ENCODE peak calls at places on chromosomes 2 and 18, in four cellular contexts. N, H, K and M are unnamed samples.

GRCh38 chr18:60549338-60549960 is 176.9 kb upstream of the MC4R start:
- DNase-seq in K (no peak), N (no peak), H (peak; percentile 1), M (no peak)

GRCh38 chr2:178819992-178820391 is 12.8 kb upstream of the TTN start:
- DNase-seq in H (no peak), K (no peak), N (no peak), M (no peak)

GRCh38 chr2:27569398-27569797 is 13.4 kb upstream of the ZNF512 start:
- DNase-seq in N (no peak), K (no peak), H (no peak), M (no peak)

GRCh38 chr2:102144128-102144527 is 1.6 kb downstream of the IL1R1 start:
- DNase-seq in H (no peak), N (no peak), K (no peak), M (no peak)

GRCh38 chr2:47945036-47945781 is 38.9 kb upstream of the FBXO11 start:
- DNase-seq in K (no peak), H (no peak), N (no peak), M (no peak)

GRCh38 chr2:241775223-241776177 is 1.1 kb upstream of the GAL3ST2 start:
- DNase-seq in N (peak; percentile 26), H (no peak), K (no peak), M (no peak)

GRCh38 chr2:156947261-156947660 is 310.2 kb upstream of the GALNT5 start:
- DNase-seq in K (no peak), H (no peak), N (no peak), M (no peak)

GRCh38 chr18:75267643-75268184 is 57.1 kb downstream of the TSHZ1 start:
- DNase-seq in K (no peak), H (no peak), N (no peak), M (no peak)

GRCh38 chr2:147649288-147649687 is 195.5 kb upstream of the ACVR2A start:
- DNase-seq in H (no peak), N (no peak), K (no peak), M (no peak)

GRCh38 chr2:12381543-12382323 is 335.0 kb upstream of the TRIB2 start:
- DNase-seq in K (peak; percentile 38), N (no peak), H (no peak), M (no peak)

GRCh38 chr2:138827426-138828054 is 47.4 kb upstream of the NXPH2 start:
- DNase-seq in N (no peak), K (peak; percentile 42), H (peak; percentile 30), M (peak; percentile 53)

GRCh38 chr2:156892449-156893335 is 364.8 kb upstream of the GALNT5 start:
- DNase-seq in H (peak; percentile 4), N (no peak), K (no peak), M (peak; percentile 46)

GRCh38 chr2:237980751-237981150 is 13.9 kb downstream of the UBE2F start:
- DNase-seq in K (no peak), N (no peak), H (no peak), M (no peak)

GRCh38 chr2:176105078-176105726 is 1.9 kb upstream of the HOXD11 start:
- DNase-seq in K (peak; percentile 51), N (no peak), H (no peak), M (no peak)

GRCh38 chr2:86675611-86676015 is 44.5 kb upstream of the RMND5A start:
- DNase-seq in H (no peak), K (peak; percentile 32), N (no peak), M (peak; percentile 16)

GRCh38 chr2:68715353-68716041 is 19.1 kb upstream of the ARHGAP25 start:
- DNase-seq in N (peak; percentile 68), H (peak; percentile 76), K (peak; percentile 88), M (peak; percentile 81)

GRCh38 chr2:49129034-49129433 is 25.3 kb downstream of the FSHR start:
- DNase-seq in N (no peak), H (no peak), K (no peak), M (no peak)

GRCh38 chr18:44232500-44232899 is 448.2 kb upstream of the SETBP1 start:
- DNase-seq in K (no peak), N (no peak), H (no peak), M (no peak)

GRCh38 chr2:177165103-177165583 is 47.5 kb upstream of the HNRNPA3 start:
- DNase-seq in N (no peak), K (no peak), H (no peak), M (no peak)

GRCh38 chr2:123179526-123179925 is 845.6 kb upstream of the CNTNAP5 start:
- DNase-seq in K (no peak), N (no peak), H (no peak), M (no peak)

GRCh38 chr18:33851546-33852078 is 273.6 kb downstream of the ASXL3 start:
- DNase-seq in N (no peak), K (no peak), H (no peak), M (no peak)

GRCh38 chr18:65544701-65545100 is 206.1 kb upstream of the CDH7 start:
- DNase-seq in N (no peak), K (no peak), H (no peak), M (no peak)

GRCh38 chr2:95287806-95288205 is 9.3 kb upstream of the KCNIP3 start:
- DNase-seq in H (no peak), N (no peak), K (no peak), M (no peak)

GRCh38 chr2:201349601-201350000 is 7.5 kb downstream of the FLACC1 start:
- DNase-seq in K (no peak), H (no peak), N (no peak), M (no peak)

GRCh38 chr2:73837847-73838585 is 9.3 kb downstream of the STAMBP start:
- DNase-seq in K (no peak), N (no peak), H (no peak), M (no peak)

GRCh38 chr18:76358774-76359173 is 136.3 kb downstream of the ZNF516 start:
- DNase-seq in H (no peak), K (no peak), N (no peak), M (no peak)

GRCh38 chr2:42924436-42924897 is 132.1 kb upstream of the HAAO start:
- DNase-seq in H (no peak), K (no peak), N (no peak), M (no peak)
- H3K27ac ChIP-seq in H (peak overlapping the region; percentile 72), K (no peak overlapping the region), N (peak overlapping the region; percentile 83), M (peak overlapping the region; percentile 85)

GRCh38 chr2:103176289-103176915 is 414.6 kb downstream of the TMEM182 start:
- DNase-seq in K (no peak), N (no peak), H (no peak), M (no peak)
- H3K27ac ChIP-seq in K (no peak overlapping the region), N (no peak overlapping the region), H (no peak overlapping the region), M (no peak overlapping the region)

DNA sequence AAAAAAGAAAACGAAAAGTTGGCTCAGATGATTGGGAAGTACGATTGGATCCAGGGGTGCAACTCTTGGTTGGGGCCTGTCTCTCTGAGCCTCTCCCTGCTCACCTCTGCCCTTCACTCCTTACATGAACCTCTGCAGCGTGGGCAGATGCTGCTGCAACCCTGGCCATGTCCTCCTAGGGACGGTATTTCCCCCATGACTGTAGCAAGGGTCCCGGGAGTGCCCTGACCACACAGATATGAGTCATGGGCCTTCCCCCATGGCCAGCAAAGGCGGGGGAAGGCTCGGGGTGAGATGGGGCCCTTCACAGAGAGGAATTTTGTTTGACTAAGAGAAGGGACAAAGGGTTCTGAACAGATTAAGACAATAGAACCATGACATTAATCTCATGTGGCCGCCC is 129.0 kb downstream of the NCK2 start:
- DNase-seq in K (no peak), H (peak; percentile 40), N (no peak), M (peak; percentile 55)
- H3K27ac ChIP-seq in K (no peak overlapping the region), H (no peak overlapping the region), N (no peak overlapping the region), M (peak overlapping the region; percentile 34)

GRCh38 chr2:28678944-28679343 is 72.7 kb upstream of the PPP1CB start:
- DNase-seq in H (no peak), N (no peak), K (no peak), M (no peak)
- H3K27ac ChIP-seq in H (no peak overlapping the region), N (no peak overlapping the region), K (no peak overlapping the region), M (no peak overlapping the region)

GRCh38 chr2:29444150-29444549 is 328.9 kb downstream of the CLIP4 start:
- DNase-seq in H (no peak), K (no peak), N (no peak), M (no peak)

GRCh38 chr2:29440921-29441623 is 325.9 kb downstream of the CLIP4 start:
- DNase-seq in K (no peak), N (no peak), H (no peak), M (no peak)

GRCh38 chr2:29446852-29447251 is 331.6 kb downstream of the CLIP4 start:
- DNase-seq in H (no peak), N (no peak), K (no peak), M (no peak)

GRCh38 chr2:29443086-29443485 is 327.9 kb downstream of the CLIP4 start:
- DNase-seq in K (no peak), N (no peak), H (no peak), M (no peak)

GRCh38 chr2:29443627-29444026 is 328.4 kb downstream of the CLIP4 start:
- DNase-seq in H (no peak), N (no peak), K (no peak), M (peak; percentile 53)
- H3K27ac ChIP-seq in H (no peak overlapping the region), N (no peak overlapping the region), K (no peak overlapping the region), M (no peak overlapping the region)